ENCODE peak calls at places on chromosome 4, in nine cellular contexts. One of them, this sample, is unnamed. For H3K9me3, the result is how much of the 10 kb centered on the place peaks cover.

GRCh38 chr4:155972098-155972497 is 18.4 kb upstream of the CTSO start:
- DNase-seq in CD4-positive, alpha-beta T cell: no peak
- DNase-seq in mammary epithelial cell: no peak
- DNase-seq in left ventricle myocardium inferior: no peak
- DNase-seq in right cardiac atrium: no peak
- DNase-seq in tibial artery: peak
- DNase-seq in psoas muscle: no peak
- DNase-seq in fibroblast of lung: no peak
- DNase-seq in esophagus muscularis mucosa: no peak
- DNase-seq in this sample: no peak

GRCh38 chr4:180932365-180933001 is 1310.7 kb upstream of the TENM3 start:
- DNase-seq in CD4-positive, alpha-beta T cell: no peak
- DNase-seq in mammary epithelial cell: no peak
- DNase-seq in left ventricle myocardium inferior: no peak
- DNase-seq in right cardiac atrium: no peak
- DNase-seq in tibial artery: no peak
- DNase-seq in psoas muscle: no peak
- DNase-seq in fibroblast of lung: no peak
- DNase-seq in esophagus muscularis mucosa: no peak
- DNase-seq in this sample: no peak

GRCh38 chr4:78190595-78190994 is 133.5 kb downstream of the FRAS1 start:
- DNase-seq in CD4-positive, alpha-beta T cell: no peak
- DNase-seq in mammary epithelial cell: no peak
- DNase-seq in left ventricle myocardium inferior: no peak
- DNase-seq in right cardiac atrium: no peak
- DNase-seq in tibial artery: no peak
- DNase-seq in psoas muscle: no peak
- DNase-seq in fibroblast of lung: no peak
- DNase-seq in esophagus muscularis mucosa: peak
- DNase-seq in this sample: no peak

GRCh38 chr4:186105721-186106335 is 1.3 kb downstream of the FAM149A start:
- DNase-seq in CD4-positive, alpha-beta T cell: no peak
- DNase-seq in mammary epithelial cell: no peak
- DNase-seq in left ventricle myocardium inferior: no peak
- DNase-seq in right cardiac atrium: no peak
- DNase-seq in tibial artery: no peak
- DNase-seq in psoas muscle: no peak
- DNase-seq in fibroblast of lung: peak
- DNase-seq in esophagus muscularis mucosa: no peak
- DNase-seq in this sample: no peak

GRCh38 chr4:91325495-91325894 is 978.3 kb upstream of the GRID2 start:
- DNase-seq in CD4-positive, alpha-beta T cell: no peak
- DNase-seq in mammary epithelial cell: peak
- DNase-seq in left ventricle myocardium inferior: no peak
- DNase-seq in right cardiac atrium: no peak
- DNase-seq in tibial artery: no peak
- DNase-seq in psoas muscle: no peak
- DNase-seq in fibroblast of lung: peak
- DNase-seq in esophagus muscularis mucosa: no peak
- DNase-seq in this sample: no peak

GRCh38 chr4:7043521-7044414 is 596 bp downstream of the TADA2B start:
- DNase-seq in CD4-positive, alpha-beta T cell: peak
- DNase-seq in mammary epithelial cell: peak
- DNase-seq in left ventricle myocardium inferior: peak
- DNase-seq in right cardiac atrium: peak
- DNase-seq in tibial artery: no peak
- DNase-seq in psoas muscle: peak
- DNase-seq in fibroblast of lung: peak
- DNase-seq in esophagus muscularis mucosa: no peak
- DNase-seq in this sample: peak

GRCh38 chr4:128583753-128584712 is 225.5 kb upstream of the JADE1 start:
- DNase-seq in CD4-positive, alpha-beta T cell: no peak
- DNase-seq in mammary epithelial cell: no peak
- DNase-seq in left ventricle myocardium inferior: peak
- DNase-seq in right cardiac atrium: peak
- DNase-seq in tibial artery: no peak
- DNase-seq in psoas muscle: peak
- DNase-seq in fibroblast of lung: no peak
- DNase-seq in esophagus muscularis mucosa: no peak
- DNase-seq in this sample: no peak

GRCh38 chr4:94933799-94934198 is 176.0 kb downstream of the BMPR1B start:
- DNase-seq in CD4-positive, alpha-beta T cell: no peak
- DNase-seq in mammary epithelial cell: no peak
- DNase-seq in left ventricle myocardium inferior: no peak
- DNase-seq in right cardiac atrium: no peak
- DNase-seq in tibial artery: no peak
- DNase-seq in psoas muscle: no peak
- DNase-seq in fibroblast of lung: peak
- DNase-seq in esophagus muscularis mucosa: no peak
- DNase-seq in this sample: no peak

GRCh38 chr4:17546678-17547077 is 30.3 kb upstream of the LAP3 start:
- DNase-seq in CD4-positive, alpha-beta T cell: no peak
- DNase-seq in mammary epithelial cell: no peak
- DNase-seq in left ventricle myocardium inferior: no peak
- DNase-seq in right cardiac atrium: no peak
- DNase-seq in tibial artery: no peak
- DNase-seq in psoas muscle: no peak
- DNase-seq in fibroblast of lung: no peak
- DNase-seq in esophagus muscularis mucosa: no peak
- DNase-seq in this sample: no peak

GRCh38 chr4:66097271-66097670 is 427.0 kb upstream of the EPHA5 start:
- DNase-seq in CD4-positive, alpha-beta T cell: no peak
- DNase-seq in mammary epithelial cell: no peak
- DNase-seq in left ventricle myocardium inferior: no peak
- DNase-seq in right cardiac atrium: no peak
- DNase-seq in tibial artery: no peak
- DNase-seq in psoas muscle: no peak
- DNase-seq in fibroblast of lung: no peak
- DNase-seq in esophagus muscularis mucosa: no peak
- DNase-seq in this sample: no peak

GRCh38 chr4:108492816-108493595 is 127.4 kb upstream of the RPL34 start:
- DNase-seq in CD4-positive, alpha-beta T cell: peak
- DNase-seq in mammary epithelial cell: peak
- DNase-seq in left ventricle myocardium inferior: no peak
- DNase-seq in right cardiac atrium: no peak
- DNase-seq in tibial artery: no peak
- DNase-seq in psoas muscle: no peak
- DNase-seq in fibroblast of lung: peak
- DNase-seq in esophagus muscularis mucosa: no peak
- DNase-seq in this sample: no peak

GRCh38 chr4:147640331-147640730 is 23.1 kb downstream of the TMEM184C start:
- DNase-seq in CD4-positive, alpha-beta T cell: no peak
- DNase-seq in mammary epithelial cell: no peak
- DNase-seq in left ventricle myocardium inferior: no peak
- DNase-seq in right cardiac atrium: no peak
- DNase-seq in tibial artery: no peak
- DNase-seq in psoas muscle: no peak
- DNase-seq in fibroblast of lung: peak
- DNase-seq in esophagus muscularis mucosa: no peak
- DNase-seq in this sample: no peak

GRCh38 chr4:169015237-169015636 is 5.2 kb upstream of the CBR4 start:
- DNase-seq in CD4-positive, alpha-beta T cell: no peak
- DNase-seq in mammary epithelial cell: no peak
- DNase-seq in left ventricle myocardium inferior: peak
- DNase-seq in right cardiac atrium: no peak
- DNase-seq in tibial artery: peak
- DNase-seq in psoas muscle: peak
- DNase-seq in fibroblast of lung: no peak
- DNase-seq in esophagus muscularis mucosa: no peak
- DNase-seq in this sample: no peak

GRCh38 chr4:138090918-138091659 is 151.1 kb downstream of the SLC7A11 start:
- DNase-seq in CD4-positive, alpha-beta T cell: no peak
- DNase-seq in mammary epithelial cell: no peak
- DNase-seq in left ventricle myocardium inferior: no peak
- DNase-seq in right cardiac atrium: no peak
- DNase-seq in tibial artery: no peak
- DNase-seq in psoas muscle: no peak
- DNase-seq in fibroblast of lung: no peak
- DNase-seq in esophagus muscularis mucosa: no peak
- DNase-seq in this sample: no peak

GRCh38 chr4:106238819-106239420 is 77.1 kb downstream of the TBCK start:
- DNase-seq in CD4-positive, alpha-beta T cell: no peak
- DNase-seq in mammary epithelial cell: peak
- DNase-seq in left ventricle myocardium inferior: no peak
- DNase-seq in right cardiac atrium: no peak
- DNase-seq in tibial artery: no peak
- DNase-seq in psoas muscle: no peak
- DNase-seq in fibroblast of lung: peak
- DNase-seq in esophagus muscularis mucosa: no peak
- DNase-seq in this sample: no peak

GRCh38 chr4:87333267-87333666 is 10.6 kb upstream of the HSD17B13 start:
- DNase-seq in CD4-positive, alpha-beta T cell: no peak
- DNase-seq in mammary epithelial cell: no peak
- DNase-seq in left ventricle myocardium inferior: no peak
- DNase-seq in right cardiac atrium: no peak
- DNase-seq in tibial artery: no peak
- DNase-seq in psoas muscle: no peak
- DNase-seq in fibroblast of lung: no peak
- DNase-seq in esophagus muscularis mucosa: no peak
- DNase-seq in this sample: no peak

GRCh38 chr4:87326460-87326859 is 3.8 kb upstream of the HSD17B13 start:
- DNase-seq in CD4-positive, alpha-beta T cell: no peak
- DNase-seq in mammary epithelial cell: no peak
- DNase-seq in left ventricle myocardium inferior: no peak
- DNase-seq in right cardiac atrium: no peak
- DNase-seq in tibial artery: no peak
- DNase-seq in psoas muscle: no peak
- DNase-seq in fibroblast of lung: no peak
- DNase-seq in esophagus muscularis mucosa: no peak
- DNase-seq in this sample: no peak

DNA sequence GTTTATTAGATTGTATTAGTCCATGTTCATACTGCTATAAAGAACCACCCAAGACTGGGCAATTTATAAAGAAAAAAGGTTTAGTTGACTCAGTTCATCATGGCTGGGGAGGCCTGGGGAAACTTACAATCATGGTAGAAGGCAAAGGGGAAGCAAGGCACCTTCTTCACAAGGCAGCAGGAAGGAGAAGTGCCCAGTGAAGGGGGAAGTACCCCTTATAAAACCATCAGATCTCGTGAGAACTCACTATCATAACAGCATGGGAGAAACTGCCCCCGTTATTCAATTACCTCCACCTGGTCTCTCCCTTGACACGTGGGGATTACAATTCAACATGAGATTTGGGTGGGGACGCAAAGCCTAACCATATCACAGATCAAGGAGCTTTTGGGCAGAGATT is 8.1 kb upstream of the HSD17B13 start:
- DNase-seq in CD4-positive, alpha-beta T cell: no peak
- DNase-seq in mammary epithelial cell: no peak
- DNase-seq in left ventricle myocardium inferior: no peak
- DNase-seq in right cardiac atrium: no peak
- DNase-seq in tibial artery: no peak
- DNase-seq in psoas muscle: no peak
- DNase-seq in fibroblast of lung: no peak
- DNase-seq in esophagus muscularis mucosa: no peak
- DNase-seq in this sample: no peak
- H3K9me3 ChIP-seq in CD4-positive, alpha-beta T cell: under half
- H3K9me3 ChIP-seq in mammary epithelial cell: under half
- H3K9me3 ChIP-seq in left ventricle myocardium inferior: under half
- H3K9me3 ChIP-seq in right cardiac atrium: under half
- H3K9me3 ChIP-seq in tibial artery: under half
- H3K9me3 ChIP-seq in psoas muscle: under half
- H3K9me3 ChIP-seq in fibroblast of lung: under half
- H3K9me3 ChIP-seq in esophagus muscularis mucosa: under half
- H3K9me3 ChIP-seq in this sample: under half

GRCh38 chr4:124874172-124874450 is 161.6 kb upstream of the ANKRD50 start:
- DNase-seq in CD4-positive, alpha-beta T cell: no peak
- DNase-seq in mammary epithelial cell: no peak
- DNase-seq in left ventricle myocardium inferior: no peak
- DNase-seq in right cardiac atrium: no peak
- DNase-seq in tibial artery: no peak
- DNase-seq in psoas muscle: no peak
- DNase-seq in fibroblast of lung: no peak
- DNase-seq in esophagus muscularis mucosa: no peak
- DNase-seq in this sample: no peak
- H3K9me3 ChIP-seq in CD4-positive, alpha-beta T cell: under half
- H3K9me3 ChIP-seq in mammary epithelial cell: under half
- H3K9me3 ChIP-seq in left ventricle myocardium inferior: under half
- H3K9me3 ChIP-seq in right cardiac atrium: under half
- H3K9me3 ChIP-seq in tibial artery: under half
- H3K9me3 ChIP-seq in psoas muscle: under half
- H3K9me3 ChIP-seq in fibroblast of lung: under half
- H3K9me3 ChIP-seq in esophagus muscularis mucosa: under half
- H3K9me3 ChIP-seq in this sample: under half

DNA sequence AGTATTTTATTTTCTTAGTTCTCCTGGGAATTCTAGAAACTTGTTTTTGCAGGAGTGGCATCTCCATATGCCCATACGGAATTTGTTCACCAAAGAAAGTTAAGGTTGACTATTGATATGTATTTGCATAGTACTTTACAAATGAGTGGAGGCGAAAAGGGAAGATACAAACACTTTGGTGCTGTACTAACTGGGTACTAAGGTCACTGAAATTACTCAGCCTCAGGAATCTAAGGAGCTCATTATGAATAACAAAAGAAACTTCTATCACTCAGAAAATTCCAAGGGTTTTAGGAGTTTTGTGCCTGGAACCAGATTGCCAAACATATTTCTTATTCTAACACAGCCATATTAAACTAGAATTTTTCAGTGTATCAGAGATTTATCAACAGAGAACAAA is 27.4 kb upstream of the TMPRSS11B start:
- DNase-seq in CD4-positive, alpha-beta T cell: no peak
- DNase-seq in mammary epithelial cell: no peak
- DNase-seq in left ventricle myocardium inferior: no peak
- DNase-seq in right cardiac atrium: no peak
- DNase-seq in tibial artery: no peak
- DNase-seq in psoas muscle: no peak
- DNase-seq in fibroblast of lung: peak
- DNase-seq in esophagus muscularis mucosa: no peak
- DNase-seq in this sample: no peak
- H3K9me3 ChIP-seq in CD4-positive, alpha-beta T cell: under half
- H3K9me3 ChIP-seq in mammary epithelial cell: under half
- H3K9me3 ChIP-seq in left ventricle myocardium inferior: under half
- H3K9me3 ChIP-seq in right cardiac atrium: under half
- H3K9me3 ChIP-seq in tibial artery: under half
- H3K9me3 ChIP-seq in psoas muscle: under half
- H3K9me3 ChIP-seq in fibroblast of lung: under half
- H3K9me3 ChIP-seq in esophagus muscularis mucosa: under half
- H3K9me3 ChIP-seq in this sample: under half

DNA sequence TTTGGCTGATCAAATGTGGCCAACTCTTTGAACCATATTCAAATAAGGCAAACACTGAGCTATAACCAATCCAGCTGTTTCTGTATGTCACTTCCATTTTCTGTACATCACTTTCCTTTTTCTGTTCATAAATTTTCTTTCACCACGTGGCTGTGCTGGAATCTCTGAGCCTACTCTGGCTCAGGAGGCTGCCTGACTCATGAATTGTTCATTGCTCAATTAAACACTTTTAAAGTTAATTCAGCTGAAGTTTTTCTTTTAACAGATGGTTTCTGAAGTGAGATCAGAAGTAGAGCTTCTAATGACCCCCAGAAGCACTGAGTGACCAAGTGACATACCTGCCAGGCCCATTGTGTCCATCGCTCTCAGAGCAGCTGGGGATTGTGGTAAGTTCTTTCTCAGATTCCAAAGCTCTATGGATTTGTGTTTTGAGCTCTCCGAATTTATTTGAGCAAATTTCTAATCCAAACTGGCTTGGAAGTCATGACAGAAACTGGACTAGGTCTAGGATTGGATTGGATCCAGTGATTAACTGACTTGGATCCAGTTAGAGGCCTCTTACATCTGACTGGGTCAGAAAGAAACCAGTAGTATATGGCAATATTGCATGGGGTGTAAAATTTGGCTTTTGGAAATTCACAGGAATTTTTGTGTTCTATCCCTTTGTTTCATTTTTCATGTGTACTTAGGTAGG is 121.2 kb upstream of the BANK1 start:
- DNase-seq in CD4-positive, alpha-beta T cell: no peak
- DNase-seq in mammary epithelial cell: no peak
- DNase-seq in left ventricle myocardium inferior: no peak
- DNase-seq in right cardiac atrium: no peak
- DNase-seq in tibial artery: peak
- DNase-seq in psoas muscle: no peak
- DNase-seq in fibroblast of lung: no peak
- DNase-seq in esophagus muscularis mucosa: no peak
- DNase-seq in this sample: no peak
- H3K9me3 ChIP-seq in CD4-positive, alpha-beta T cell: under half
- H3K9me3 ChIP-seq in mammary epithelial cell: under half
- H3K9me3 ChIP-seq in left ventricle myocardium inferior: under half
- H3K9me3 ChIP-seq in right cardiac atrium: under half
- H3K9me3 ChIP-seq in tibial artery: under half
- H3K9me3 ChIP-seq in psoas muscle: under half
- H3K9me3 ChIP-seq in fibroblast of lung: under half
- H3K9me3 ChIP-seq in esophagus muscularis mucosa: under half
- H3K9me3 ChIP-seq in this sample: under half

This sample was measured in T-helper 17 cell.